ENCODE peak calls at places on chromosome 19, in nine cellular contexts. M is stomach, T is neural progenitor cell, B is heart left ventricle, Y is tibial nerve, H is tibial artery, N is gastrocnemius medialis, L is body of pancreas, S is Caco-2. P is an unnamed sample. For H3K4me1, the result is how much of the 10 kb centered on the place peaks cover.

GRCh38 chr19:9406798-9407352 is 28.5 kb downstream of the ZNF266 start:
- DNase-seq in N (peak), H (peak), L (peak), T (no peak), S (no peak), B (peak), Y (peak), M (peak), P (peak)

GRCh38 chr19:4101496-4101770 is 22.5 kb downstream of the MAP2K2 start:
- DNase-seq in H (no peak), Y (no peak), T (no peak), B (no peak), M (no peak), S (no peak), N (no peak), L (no peak), P (no peak)

GRCh38 chr19:55525289-55526101 is 11.4 kb downstream of the SBK2 start:
- DNase-seq in N (no peak), T (no peak), L (no peak), B (no peak), S (no peak), Y (no peak), M (no peak), H (no peak), P (no peak)

GRCh38 chr19:41309225-41310030 is 544 bp upstream of the CCDC97 start:
- DNase-seq in L (peak), Y (no peak), H (no peak), T (no peak), N (no peak), M (no peak), S (no peak), B (no peak), P (no peak)

GRCh38 chr19:18006895-18007604 is 920 bp upstream of the ARRDC2 start:
- DNase-seq in T (peak), M (peak), L (peak), H (peak), N (peak), B (peak), Y (peak), S (peak), P (peak)

GRCh38 chr19:30722801-30723200 is 350.6 kb downstream of the ZNF536 start:
- DNase-seq in Y (no peak), T (no peak), S (no peak), B (no peak), H (no peak), L (no peak), M (no peak), N (no peak), P (no peak)

GRCh38 chr19:441213-441823 is 19.5 kb downstream of the SHC2 start:
- DNase-seq in M (no peak), L (no peak), B (no peak), T (no peak), N (no peak), S (no peak), Y (no peak), H (no peak), P (no peak)

GRCh38 chr19:3585301-3586123 is at the start of gene GIPC3:
- DNase-seq in B (no peak), M (no peak), H (no peak), N (no peak), S (no peak), T (no peak), L (no peak), Y (no peak), P (no peak)

GRCh38 chr19:27779953-27780352 is 1433.0 kb downstream of the UQCRFS1 start:
- DNase-seq in Y (no peak), T (no peak), S (no peak), M (no peak), B (no peak), N (no peak), H (no peak), L (no peak), P (no peak)

GRCh38 chr19:18202759-18203407 is 959 bp downstream of the RAB3A start:
- DNase-seq in N (no peak), H (no peak), Y (no peak), L (peak), M (no peak), T (peak), S (no peak), B (no peak), P (peak)

GRCh38 chr19:16604615-16605014 is 23.4 kb downstream of the MED26 start:
- DNase-seq in Y (no peak), T (no peak), L (no peak), N (no peak), S (no peak), B (no peak), H (no peak), M (no peak), P (no peak)

GRCh38 chr19:54114340-54114826 is 1.1 kb downstream of the TFPT start:
- DNase-seq in T (peak), B (peak), H (no peak), N (no peak), S (no peak), Y (no peak), L (peak), M (peak), P (peak)

GRCh38 chr19:38545596-38545995 is 72.2 kb downstream of the MAP4K1 start:
- DNase-seq in M (no peak), L (no peak), Y (no peak), S (no peak), H (no peak), T (no peak), B (no peak), N (no peak), P (no peak)

GRCh38 chr19:41194157-41194552 is 1.1 kb downstream of the CYP2S1 start:
- DNase-seq in M (no peak), N (no peak), Y (no peak), L (peak), T (no peak), H (no peak), B (no peak), S (no peak), P (no peak)

GRCh38 chr19:21143846-21144245 is 2.0 kb downstream of the ZNF431 start:
- DNase-seq in H (no peak), L (no peak), T (no peak), Y (no peak), N (no peak), M (no peak), B (no peak), S (no peak), P (no peak)

GRCh38 chr19:55321466-55321865 is 3.7 kb downstream of the TMEM150B start:
- DNase-seq in M (no peak), T (no peak), B (no peak), N (no peak), S (no peak), H (no peak), L (no peak), Y (no peak), P (no peak)

GRCh38 chr19:4369888-4370260 is 26.5 kb downstream of the MPND start:
- DNase-seq in T (peak), N (peak), M (peak), L (no peak), S (no peak), Y (no peak), B (no peak), H (peak), P (peak)

GRCh38 chr19:46620267-46620666 is 4.6 kb downstream of the PTGIR start:
- DNase-seq in L (no peak), B (no peak), Y (no peak), M (no peak), H (no peak), S (no peak), T (no peak), N (no peak), P (no peak)

GRCh38 chr19:28136796-28137195 is 1076.2 kb downstream of the UQCRFS1 start:
- DNase-seq in H (no peak), S (no peak), T (no peak), L (no peak), M (no peak), B (no peak), Y (no peak), N (no peak), P (no peak)

GRCh38 chr19:51525731-51526130 is 5.7 kb downstream of the SIGLEC6 start:
- DNase-seq in H (no peak), L (no peak), Y (no peak), B (no peak), T (no peak), S (no peak), M (no peak), N (no peak), P (no peak)

GRCh38 chr19:11092181-11092538 is 2.9 kb downstream of the LDLR start:
- DNase-seq in N (no peak), B (no peak), Y (no peak), H (no peak), S (no peak), T (no peak), M (no peak), L (peak), P (peak)

GRCh38 chr19:11089254-11090013 is at the start of gene LDLR:
- DNase-seq in Y (peak), B (peak), L (peak), T (peak), H (peak), N (peak), M (peak), S (peak), P (peak)

GRCh38 chr19:11091343-11092153 is 2.3 kb downstream of the LDLR start:
- DNase-seq in T (no peak), Y (peak), H (peak), B (peak), L (peak), S (peak), N (peak), M (peak), P (peak)

GRCh38 chr19:11088508-11089253 is 582 bp upstream of the LDLR start:
- DNase-seq in H (peak), T (no peak), Y (peak), S (no peak), N (peak), L (no peak), M (no peak), B (no peak), P (no peak)

GRCh38 chr19:11090264-11091032 is 1.2 kb downstream of the LDLR start:
- DNase-seq in N (peak), T (peak), L (peak), B (peak), S (peak), Y (peak), M (peak), H (peak), P (peak)
- TF ChIP-seq CTCF in N (no peak), T (no peak), L (no peak), B (no peak), S (no peak), Y (no peak), M (no peak), H (peak), P (no peak)

GRCh38 chr19:14167013-14167593 is 30.7 kb upstream of the ASF1B start:
- DNase-seq in T (no peak), B (no peak), H (no peak), N (no peak), S (no peak), Y (no peak), M (no peak), L (no peak), P (no peak)
- H3K4me1 ChIP-seq in T (under half), B (under half), H (under half), N (under half), S (under half), Y (under half), M (under half), L (under half), P (under half)

GRCh38 chr19:33195711-33196347 is 1.7 kb downstream of the LRP3 start:
- DNase-seq in M (no peak), H (no peak), Y (no peak), L (no peak), B (no peak), S (no peak), T (no peak), N (no peak), P (no peak)
- H3K4me3 ChIP-seq in M (peak), H (peak), Y (peak), L (no peak), B (peak), S (peak), T (peak), N (peak), P (no peak)

GRCh38 chr19:58326914-58327726 is at the start of gene ZSCAN22:
- DNase-seq in H (peak), S (peak), B (peak), T (peak), L (peak), Y (peak), N (peak), M (peak), P (peak)
- TF ChIP-seq CTCF in H (no peak), S (no peak), B (no peak), T (no peak), L (no peak), Y (peak), N (no peak), M (no peak), P (no peak)

GRCh38 chr19:45047188-45047797 is 8.4 kb downstream of the CLASRP start:
- DNase-seq in H (no peak), B (no peak), M (no peak), N (no peak), T (no peak), Y (no peak), S (no peak), L (no peak), P (no peak)
- H3K4me1 ChIP-seq in H (under half), B (under half), M (half or more), N (under half), T (under half), Y (under half), S (under half), L (half or more), P (under half)

GRCh38 chr19:19361075-19361594 is 40.5 kb downstream of the MAU2 start:
- DNase-seq in Y (peak), H (peak), S (peak), L (peak), B (peak), T (peak), N (peak), M (peak), P (peak)

GRCh38 chr19:19371056-19371455 is 34.4 kb upstream of the GATAD2A start:
- DNase-seq in H (no peak), L (no peak), Y (no peak), S (peak), M (no peak), T (no peak), N (no peak), B (no peak), P (no peak)

GRCh38 chr19:19362075-19362474 is 41.4 kb downstream of the MAU2 start:
- DNase-seq in M (no peak), B (no peak), H (no peak), Y (no peak), S (no peak), N (no peak), L (no peak), T (no peak), P (no peak)

GRCh38 chr19:19368087-19368486 is 37.4 kb upstream of the GATAD2A start:
- DNase-seq in B (no peak), T (no peak), N (no peak), M (no peak), L (no peak), S (no peak), Y (no peak), H (no peak), P (no peak)

DNA sequence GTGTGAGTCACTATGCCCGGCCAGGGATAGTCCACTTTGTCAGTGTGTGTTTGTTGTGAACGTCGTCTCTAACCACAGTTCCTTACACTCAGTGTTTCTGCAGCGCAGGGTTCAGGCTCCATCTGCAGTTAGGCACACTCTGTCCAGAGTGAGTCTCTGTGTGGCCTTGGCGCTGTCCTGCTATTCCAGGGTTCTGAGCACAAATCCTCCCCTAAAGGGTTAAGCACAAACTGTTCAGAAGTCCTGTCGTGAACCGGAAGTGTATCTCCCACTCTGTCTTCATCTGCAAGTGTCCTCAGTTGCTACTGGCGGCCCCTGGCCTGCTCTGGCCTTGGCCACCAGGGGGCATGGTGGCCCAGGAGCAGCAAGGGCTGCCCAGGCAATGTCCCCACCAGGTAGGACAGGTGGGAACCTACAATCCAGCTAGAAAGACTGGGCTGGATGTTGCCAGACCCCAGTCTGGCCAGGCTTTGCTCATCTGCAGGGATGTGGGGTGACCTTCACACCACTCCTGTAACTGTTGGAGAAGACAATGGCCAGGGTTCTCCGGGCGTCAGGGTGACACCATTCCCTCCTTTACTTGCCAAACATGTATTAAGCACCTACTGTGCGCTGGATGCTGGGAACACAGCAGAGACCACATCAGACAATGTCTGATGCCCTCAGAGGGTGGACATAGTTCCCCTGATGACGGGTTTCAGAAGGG is 38.6 kb upstream of the GATAD2A start:
- DNase-seq in L (peak), S (peak), T (peak), H (peak), N (peak), Y (peak), M (peak), B (peak), P (peak)
- H3K4me3 ChIP-seq in L (no peak), S (no peak), T (no peak), H (no peak), N (no peak), Y (no peak), M (no peak), B (no peak), P (no peak)

GRCh38 chr19:49421039-49421877 is 2.0 kb downstream of the PTH2 start:
- DNase-seq in L (peak), N (no peak), T (peak), M (peak), Y (no peak), B (peak), S (peak), H (no peak), P (peak)

GRCh38 chr19:49423985-49424303 is 703 bp upstream of the PTH2 start:
- DNase-seq in T (no peak), N (no peak), M (no peak), H (no peak), Y (no peak), B (no peak), S (no peak), L (no peak), P (peak)

GRCh38 chr19:49423278-49423984 is at the start of gene PTH2:
- DNase-seq in L (no peak), B (no peak), T (no peak), H (no peak), Y (no peak), N (no peak), S (no peak), M (no peak), P (no peak)

GRCh38 chr19:49421878-49422202 is 1.4 kb downstream of the PTH2 start:
- DNase-seq in H (no peak), B (no peak), M (no peak), Y (no peak), L (no peak), T (no peak), N (no peak), S (no peak), P (no peak)

DNA sequence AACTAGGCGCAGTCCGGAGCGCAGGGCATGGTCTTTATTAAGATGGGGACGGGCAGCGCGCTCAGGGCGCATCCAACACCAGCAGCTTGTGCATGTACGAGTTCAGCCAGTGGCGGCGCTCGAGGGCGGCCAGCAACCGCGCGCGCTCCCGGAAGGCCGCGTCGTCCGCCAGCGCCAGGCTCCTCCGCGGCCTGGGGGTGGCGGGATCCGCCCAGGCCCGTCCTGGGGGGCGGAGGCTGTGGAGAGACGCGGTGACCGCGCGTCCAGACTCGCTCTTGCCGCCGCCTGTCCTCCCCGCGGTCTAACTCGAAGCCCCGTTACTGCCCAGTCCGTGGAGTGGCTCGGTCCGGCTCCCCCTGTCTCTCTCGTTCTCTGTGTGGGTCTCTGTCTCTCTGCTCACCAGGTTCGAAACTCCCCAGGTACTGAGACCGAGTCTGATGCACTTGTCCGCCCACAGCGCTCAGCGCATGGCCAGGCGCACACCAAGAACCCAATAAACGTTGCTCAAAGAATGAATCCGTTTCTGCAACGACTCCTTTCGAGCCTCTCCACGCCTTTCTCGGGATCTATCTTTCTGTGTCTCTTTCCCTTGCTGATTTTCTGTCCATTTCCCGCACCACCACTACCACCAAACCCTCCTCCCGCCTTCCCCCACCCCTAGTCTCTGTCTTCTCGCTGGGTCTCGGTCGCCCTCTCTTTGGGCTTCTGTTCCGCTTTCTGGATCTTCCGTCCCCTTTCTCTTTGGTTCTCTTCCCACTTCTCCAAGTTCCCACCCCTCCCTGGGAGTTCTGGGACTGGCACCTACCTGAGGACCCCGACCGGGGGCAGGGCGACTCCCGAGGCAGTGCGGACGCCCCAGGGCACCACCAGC is 599 bp downstream of the PTH2 start:
- DNase-seq in H (no peak), B (no peak), L (peak), Y (no peak), T (peak), S (no peak), N (no peak), M (no peak), P (no peak)
- TF ChIP-seq CTCF in H (peak), B (peak), L (peak), Y (no peak), T (peak), S (peak), N (peak), M (no peak), P (peak)

GRCh38 chr19:48529156-48529555 is 17.5 kb upstream of the LMTK3 start:
- DNase-seq in B (no peak), H (no peak), T (no peak), S (no peak), L (no peak), Y (no peak), N (no peak), M (no peak), P (no peak)

GRCh38 chr19:48533770-48534169 is 18.2 kb upstream of the SULT2B1 start:
- DNase-seq in Y (no peak), B (no peak), S (no peak), T (no peak), M (no peak), H (no peak), N (no peak), L (no peak), P (no peak)

GRCh38 chr19:48530044-48530720 is 18.5 kb upstream of the LMTK3 start:
- DNase-seq in N (no peak), S (no peak), T (no peak), L (no peak), H (no peak), Y (no peak), M (no peak), B (no peak), P (no peak)

GRCh38 chr19:48530770-48531169 is 19.1 kb upstream of the LMTK3 start:
- DNase-seq in M (no peak), N (no peak), B (no peak), T (no peak), S (no peak), Y (no peak), H (no peak), L (no peak), P (no peak)
- H3K4me1 ChIP-seq in M (under half), N (under half), B (under half), T (under half), S (under half), Y (under half), H (under half), L (under half), P (under half)